ENCODE peak calls at places on chromosome 20, in four cellular contexts. D is CD8-positive, alpha-beta T cell; B is heart right ventricle; A is adrenal gland. F is an unnamed sample.

GRCh38 chr20:51299413-51299812 is 243.1 kb downstream of the NFATC2 start:
- DNase-seq in D (no peak), B (no peak), A (no peak), F (no peak)

GRCh38 chr20:51801220-51801991 is 915 bp downstream of the SALL4 start:
- DNase-seq in D (no peak), B (no peak), A (no peak), F (no peak)

GRCh38 chr20:8782804-8783203 is 286.1 kb upstream of the PLCB4 start:
- DNase-seq in D (no peak), B (no peak), A (no peak), F (no peak)

GRCh38 chr20:51594999-51595532 is 52.5 kb upstream of the NFATC2 start:
- DNase-seq in D (peak; percentile 67), B (peak; percentile 90), A (peak; percentile 91), F (peak; percentile 84)

GRCh38 chr20:3572151-3572550 is 91.0 kb downstream of the GFRA4 start:
- DNase-seq in D (no peak), B (no peak), A (no peak), F (no peak)

GRCh38 chr20:5127204-5127858 is 523 bp downstream of the CDS2 start:
- DNase-seq in D (peak; percentile 52), B (peak; percentile 49), A (peak; percentile 59), F (peak; percentile 57)

GRCh38 chr20:62980970-62981369 is 25.8 kb downstream of the BHLHE23 start:
- DNase-seq in D (peak; percentile 17), B (no peak), A (no peak), F (no peak)

GRCh38 chr20:4967752-4968477 is 33.4 kb downstream of the SLC23A2 start:
- DNase-seq in D (no peak), B (no peak), A (no peak), F (no peak)

GRCh38 chr20:17972121-17972520 is 3.3 kb downstream of the MGME1 start:
- DNase-seq in D (no peak), B (no peak), A (no peak), F (no peak)

GRCh38 chr20:3000852-3001523 is 42.4 kb upstream of the GNRH2 start:
- DNase-seq in D (no peak), B (peak; percentile 10), A (no peak), F (peak; percentile 71)

GRCh38 chr20:53091789-53092188 is 119.6 kb downstream of the TSHZ2 start:
- DNase-seq in D (no peak), B (no peak), A (no peak), F (no peak)

GRCh38 chr20:60749804-60750602 is 502.1 kb upstream of the CDH4 start:
- DNase-seq in D (no peak), B (no peak), A (no peak), F (no peak)

GRCh38 chr20:21901470-21902275 is 196.2 kb downstream of the PAX1 start:
- DNase-seq in D (no peak), B (peak; percentile 48), A (peak; percentile 42), F (no peak)

GRCh38 chr20:48626226-48626937 is 201.4 kb downstream of the PREX1 start:
- DNase-seq in D (no peak), B (no peak), A (no peak), F (peak; percentile 20)

GRCh38 chr20:35991142-35991771 is 22.9 kb downstream of the CNBD2 start:
- DNase-seq in D (no peak), B (no peak), A (peak; percentile 29), F (peak; percentile 48)

GRCh38 chr20:39857188-39857587 is 831.8 kb downstream of the MAFB start:
- DNase-seq in D (no peak), B (no peak), A (no peak), F (no peak)

GRCh38 chr20:43959079-43959919 is 44.6 kb downstream of the TOX2 start:
- DNase-seq in D (no peak), B (no peak), A (peak; percentile 54), F (peak; percentile 85)

GRCh38 chr20:46246527-46246926 is 61.8 kb downstream of the CDH22 start:
- DNase-seq in D (no peak), B (no peak), A (no peak), F (no peak)

GRCh38 chr20:36819662-36820061 is 46.1 kb upstream of the DSN1 start:
- DNase-seq in D (no peak), B (no peak), A (no peak), F (no peak)

GRCh38 chr20:53578492-53579222 is 15.0 kb downstream of the ZNF217 start:
- DNase-seq in D (peak; percentile 47), B (peak; percentile 85), A (no peak), F (peak; percentile 88)

GRCh38 chr20:62570897-62571666 is 71.2 kb upstream of the SLCO4A1 start:
- DNase-seq in D (no peak), B (no peak), A (no peak), F (no peak)

GRCh38 chr20:52105045-52105572 is 86.5 kb downstream of the ZFP64 start:
- DNase-seq in D (no peak), B (no peak), A (peak; percentile 19), F (no peak)

GRCh38 chr20:4637081-4637797 is 84.5 kb upstream of the PRND start:
- DNase-seq in D (no peak), B (no peak), A (no peak), F (no peak)

GRCh38 chr20:49747707-49748524 is 34.2 kb upstream of the B4GALT5 start:
- DNase-seq in D (no peak), B (peak; percentile 93), A (peak; percentile 96), F (no peak)

GRCh38 chr20:8151371-8151770 is 19.3 kb downstream of the PLCB1 start:
- DNase-seq in D (no peak), B (no peak), A (no peak), F (no peak)

GRCh38 chr20:63151554-63152321 is 64.2 kb downstream of the YTHDF1 start:
- DNase-seq in D (no peak), B (peak; percentile 36), A (no peak), F (no peak)

GRCh38 chr20:36645998-36646397 is at the start of gene SLA2:
- DNase-seq in D (peak; percentile 57), B (no peak), A (no peak), F (peak; percentile 53)

GRCh38 chr20:63520939-63521601 is 505 bp downstream of the PPDPF start:
- DNase-seq in D (peak; percentile 71), B (peak; percentile 65), A (no peak), F (peak; percentile 81)

GRCh38 chr20:56730003-56730402 is 100.9 kb downstream of the TFAP2C start:
- DNase-seq in D (no peak), B (no peak), A (no peak), F (no peak)

GRCh38 chr20:17557675-17558006 is 12.2 kb upstream of the DSTN start:
- DNase-seq in D (no peak), B (no peak), A (no peak), F (peak; percentile 52)

GRCh38 chr20:24721891-24722530 is 227.1 kb upstream of the CST7 start:
- DNase-seq in D (no peak), B (no peak), A (no peak), F (no peak)

GRCh38 chr20:18717062-18717461 is 96.5 kb upstream of the SCP2D1 start:
- DNase-seq in D (no peak), B (no peak), A (no peak), F (peak; percentile 14)

GRCh38 chr20:1998193-1998520 is 4.3 kb upstream of the PDYN start:
- DNase-seq in D (no peak), B (no peak), A (no peak), F (no peak)

DNA sequence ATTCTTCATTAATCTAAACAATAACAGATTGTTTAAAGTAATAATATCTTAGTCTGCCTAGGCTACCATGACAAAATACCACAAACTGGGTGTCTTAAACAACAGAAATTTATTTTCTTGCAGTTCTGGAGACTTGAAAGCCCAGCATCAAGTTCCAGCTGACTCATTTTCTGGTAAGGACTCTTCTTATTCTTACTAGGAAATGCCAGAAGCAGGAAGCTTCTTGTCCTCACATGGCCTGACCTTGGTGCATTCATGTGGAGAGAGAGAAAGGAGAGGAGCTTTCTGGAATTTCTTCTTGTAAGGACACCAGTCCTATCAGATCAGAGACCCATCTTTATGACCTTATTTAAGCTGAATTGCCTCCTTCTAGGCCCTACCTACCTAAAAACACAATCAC is 110.5 kb downstream of the ANKRD60 start:
- DNase-seq in D (no peak), B (no peak), A (no peak), F (no peak)
- H3K9me3 ChIP-seq in D (no peaks in the 10 kb centered on the region), B (peaks cover 39% of the 10 kb centered on the region), A (no peaks in the 10 kb centered on the region), F (no peaks in the 10 kb centered on the region)

GRCh38 chr20:10555865-10556308 is 117.9 kb downstream of the JAG1 start:
- DNase-seq in D (no peak), B (no peak), A (no peak), F (no peak)

GRCh38 chr20:10559266-10559665 is 114.5 kb downstream of the JAG1 start:
- DNase-seq in D (no peak), B (no peak), A (no peak), F (no peak)

GRCh38 chr20:10556519-10557083 is 117.2 kb downstream of the JAG1 start:
- DNase-seq in D (no peak), B (no peak), A (no peak), F (no peak)

GRCh38 chr20:10558635-10559187 is 115.1 kb downstream of the JAG1 start:
- DNase-seq in D (peak; percentile 15), B (no peak), A (no peak), F (no peak)

DNA sequence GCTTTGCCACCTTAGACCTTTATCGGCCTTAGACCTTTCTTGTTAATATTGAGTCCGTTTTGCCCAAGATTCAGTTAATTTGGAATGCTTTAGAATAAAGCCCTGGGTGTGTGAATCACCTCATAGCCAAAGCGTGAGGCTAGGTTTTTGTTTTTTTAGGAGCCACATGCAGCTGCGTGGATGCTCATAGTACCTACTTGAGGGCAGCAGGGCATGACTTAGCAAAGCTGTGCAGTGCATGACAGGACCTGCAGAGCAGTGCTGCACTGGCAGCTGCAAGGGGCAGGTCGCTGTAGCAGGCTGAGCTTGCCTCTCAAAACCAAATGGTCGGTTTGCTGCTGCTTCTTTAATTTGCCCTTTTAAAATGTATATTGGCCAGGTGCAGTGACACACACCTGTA is 116.1 kb downstream of the JAG1 start:
- DNase-seq in D (no peak), B (no peak), A (no peak), F (no peak)
- H3K4me3 ChIP-seq in D (no peak overlapping the region), B (no peak overlapping the region), A (no peak overlapping the region), F (no peak overlapping the region)

DNA sequence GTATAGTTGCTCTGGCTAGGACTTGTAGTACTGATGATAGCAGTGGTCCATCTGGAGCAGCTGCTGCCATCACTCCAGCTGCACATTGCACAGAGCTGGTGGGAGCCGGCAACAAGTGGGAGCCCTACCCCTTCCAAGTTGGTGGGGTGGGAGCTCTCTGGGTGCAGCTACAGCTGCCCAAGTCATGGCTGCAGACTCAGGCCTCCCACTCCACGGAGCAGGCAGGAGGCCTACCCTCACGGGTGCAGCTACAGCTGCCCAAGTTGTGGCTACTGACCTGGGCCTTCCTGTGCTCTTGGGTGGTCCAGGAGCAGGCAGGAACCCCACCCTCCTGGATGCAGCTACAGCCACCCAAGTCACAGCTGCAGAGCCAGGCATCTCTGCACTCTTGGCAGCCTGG is 32.1 kb upstream of the ASIP start:
- DNase-seq in D (no peak), B (no peak), A (no peak), F (no peak)
- H3K9me3 ChIP-seq in D (no peaks in the 10 kb centered on the region), B (peaks cover 24% of the 10 kb centered on the region), A (no peaks in the 10 kb centered on the region), F (no peaks in the 10 kb centered on the region)

GRCh38 chr20:45032276-45032675 is 66.0 kb downstream of the STK4 start:
- DNase-seq in D (no peak), B (no peak), A (no peak), F (no peak)
- H3K4me3 ChIP-seq in D (no peak overlapping the region), B (no peak overlapping the region), A (no peak overlapping the region), F (no peak overlapping the region)

F was measured in small intestine.